ENCODE peak calls at places on chromosomes 3 and 15, in six cellular contexts. One of them, this sample, is unnamed.

GRCh38 chr3:112546216-112546759 is 15.5 kb downstream of the ATG3 start:
- DNase-seq in 8988T: no peak
- DNase-seq in Ammon's horn: no peak
- DNase-seq in fibroblast of lung: peak
- DNase-seq in OCI-LY7: no peak
- DNase-seq in cerebellum: no peak
- DNase-seq in this sample: no peak

GRCh38 chr3:106337116-106337515 is 468.3 kb upstream of the CBLB start:
- DNase-seq in 8988T: no peak
- DNase-seq in Ammon's horn: no peak
- DNase-seq in fibroblast of lung: peak
- DNase-seq in OCI-LY7: no peak
- DNase-seq in cerebellum: no peak
- DNase-seq in this sample: no peak

GRCh38 chr3:63349583-63350177 is 71.6 kb downstream of the SYNPR start:
- DNase-seq in 8988T: no peak
- DNase-seq in Ammon's horn: peak
- DNase-seq in fibroblast of lung: peak
- DNase-seq in OCI-LY7: peak
- DNase-seq in cerebellum: peak
- DNase-seq in this sample: no peak

GRCh38 chr15:89075121-89075640 is 13.1 kb upstream of the ABHD2 start:
- DNase-seq in 8988T: no peak
- DNase-seq in Ammon's horn: no peak
- DNase-seq in fibroblast of lung: peak
- DNase-seq in OCI-LY7: no peak
- DNase-seq in cerebellum: no peak
- DNase-seq in this sample: no peak

GRCh38 chr3:188133646-188134045 is 20.3 kb upstream of the LPP start:
- DNase-seq in 8988T: no peak
- DNase-seq in Ammon's horn: no peak
- DNase-seq in fibroblast of lung: peak
- DNase-seq in OCI-LY7: no peak
- DNase-seq in cerebellum: no peak
- DNase-seq in this sample: no peak

GRCh38 chr3:29140706-29141105 is 140.2 kb upstream of the RBMS3 start:
- DNase-seq in 8988T: no peak
- DNase-seq in Ammon's horn: peak
- DNase-seq in fibroblast of lung: peak
- DNase-seq in OCI-LY7: peak
- DNase-seq in cerebellum: no peak
- DNase-seq in this sample: no peak

GRCh38 chr3:128903501-128903900 is 24.1 kb downstream of the ACAD9 start:
- DNase-seq in 8988T: no peak
- DNase-seq in Ammon's horn: no peak
- DNase-seq in fibroblast of lung: no peak
- DNase-seq in OCI-LY7: no peak
- DNase-seq in cerebellum: no peak
- DNase-seq in this sample: no peak

GRCh38 chr15:62795171-62795570 is 247.4 kb upstream of the TPM1 start:
- DNase-seq in 8988T: no peak
- DNase-seq in Ammon's horn: no peak
- DNase-seq in fibroblast of lung: no peak
- DNase-seq in OCI-LY7: no peak
- DNase-seq in cerebellum: no peak
- DNase-seq in this sample: no peak

GRCh38 chr3:13786811-13787210 is 93.1 kb downstream of the WNT7A start:
- DNase-seq in 8988T: no peak
- DNase-seq in Ammon's horn: no peak
- DNase-seq in fibroblast of lung: no peak
- DNase-seq in OCI-LY7: no peak
- DNase-seq in cerebellum: no peak
- DNase-seq in this sample: no peak

GRCh38 chr3:171704814-171705213 is 105.5 kb downstream of the PLD1 start:
- DNase-seq in 8988T: no peak
- DNase-seq in Ammon's horn: no peak
- DNase-seq in fibroblast of lung: no peak
- DNase-seq in OCI-LY7: no peak
- DNase-seq in cerebellum: no peak
- DNase-seq in this sample: no peak

GRCh38 chr3:157837341-157837740 is 268.9 kb downstream of the SHOX2 start:
- DNase-seq in 8988T: no peak
- DNase-seq in Ammon's horn: no peak
- DNase-seq in fibroblast of lung: no peak
- DNase-seq in OCI-LY7: no peak
- DNase-seq in cerebellum: no peak
- DNase-seq in this sample: no peak

GRCh38 chr15:67148196-67148701 is 82.8 kb downstream of the SMAD3 start:
- DNase-seq in 8988T: no peak
- DNase-seq in Ammon's horn: no peak
- DNase-seq in fibroblast of lung: peak
- DNase-seq in OCI-LY7: peak
- DNase-seq in cerebellum: no peak
- DNase-seq in this sample: no peak

This sample was measured in T-helper 17 cell.